ENCODE peak calls at places on chromosome 18, in six cellular contexts. One of them, this sample, is unnamed.

GRCh38 chr18:52392160-52392559 is 52.2 kb downstream of the DCC start:
- DNase-seq in AG08395: no peak
- DNase-seq in NCI-H460: no peak
- DNase-seq in G401: no peak
- DNase-seq in foreskin fibroblast: peak; percentile 23
- DNase-seq in pancreas: no peak
- DNase-seq in this sample: no peak

GRCh38 chr18:55328301-55328700 is 259.7 kb downstream of the TCF4 start:
- DNase-seq in AG08395: no peak
- DNase-seq in foreskin fibroblast: peak; percentile 63
- DNase-seq in NCI-H460: no peak
- DNase-seq in G401: no peak
- DNase-seq in pancreas: no peak
- DNase-seq in this sample: no peak

GRCh38 chr18:63350230-63350629 is 16.8 kb downstream of the KDSR start:
- DNase-seq in NCI-H460: no peak
- DNase-seq in G401: no peak
- DNase-seq in foreskin fibroblast: no peak
- DNase-seq in pancreas: no peak
- DNase-seq in AG08395: no peak
- DNase-seq in this sample: no peak

GRCh38 chr18:52070295-52070756 is 269.7 kb upstream of the DCC start:
- DNase-seq in NCI-H460: no peak
- DNase-seq in AG08395: no peak
- DNase-seq in pancreas: no peak
- DNase-seq in foreskin fibroblast: no peak
- DNase-seq in G401: no peak
- DNase-seq in this sample: no peak

GRCh38 chr18:55886886-55887285 is 298.9 kb upstream of the TCF4 start:
- DNase-seq in NCI-H460: no peak
- DNase-seq in G401: no peak
- DNase-seq in pancreas: no peak
- DNase-seq in AG08395: no peak
- DNase-seq in foreskin fibroblast: no peak
- DNase-seq in this sample: no peak

GRCh38 chr18:73007195-73007934 is 139.6 kb upstream of the NETO1 start:
- DNase-seq in AG08395: no peak
- DNase-seq in G401: no peak
- DNase-seq in foreskin fibroblast: no peak
- DNase-seq in NCI-H460: no peak
- DNase-seq in pancreas: no peak
- DNase-seq in this sample: no peak

GRCh38 chr18:9742588-9743131 is 34.6 kb downstream of the RAB31 start:
- DNase-seq in G401: peak; percentile 16
- DNase-seq in AG08395: no peak
- DNase-seq in pancreas: no peak
- DNase-seq in foreskin fibroblast: peak; percentile 67
- DNase-seq in NCI-H460: peak; percentile 48
- DNase-seq in this sample: peak; percentile 20

GRCh38 chr18:53660306-53660705 is 564.2 kb downstream of the MBD2 start:
- DNase-seq in NCI-H460: no peak
- DNase-seq in G401: no peak
- DNase-seq in foreskin fibroblast: no peak
- DNase-seq in AG08395: no peak
- DNase-seq in pancreas: no peak
- DNase-seq in this sample: no peak

GRCh38 chr18:47931707-47932103 is 1.2 kb upstream of the SMAD2 start:
- DNase-seq in NCI-H460: peak; percentile 54
- DNase-seq in AG08395: no peak
- DNase-seq in foreskin fibroblast: peak; percentile 61
- DNase-seq in G401: no peak
- DNase-seq in pancreas: no peak
- DNase-seq in this sample: no peak

This sample was measured in MG63.